ENCODE peak calls at places on chromosomes 11 and 22, in eight cellular contexts. U, V, I, H, Z, A, K and E are unnamed samples.

GRCh38 chr11:65557280-65558001 is 718 bp downstream of the LTBP3 start:
- DNase-seq in Z (no peak), I (no peak), K (no peak), H (peak), V (peak), A (no peak), U (no peak), E (no peak)

GRCh38 chr11:68329993-68330699 is 17.8 kb downstream of the LRP5 start:
- DNase-seq in A (no peak), I (no peak), V (no peak), H (no peak), U (no peak), Z (no peak), K (no peak), E (no peak)

GRCh38 chr22:45599836-45600577 is 71.6 kb upstream of the ATXN10 start:
- DNase-seq in V (no peak), Z (no peak), A (no peak), H (no peak), I (peak), U (no peak), K (no peak), E (no peak)

GRCh38 chr22:32044913-32045312 is 1.9 kb downstream of the SLC5A1 start:
- DNase-seq in V (no peak), I (peak), U (no peak), A (no peak), Z (no peak), K (no peak), H (no peak), E (no peak)

GRCh38 chr22:42443240-42444059 is 11.2 kb upstream of the NFAM1 start:
- DNase-seq in A (no peak), Z (no peak), K (no peak), V (no peak), U (no peak), H (no peak), I (no peak), E (no peak)

GRCh38 chr11:70301191-70301590 is 30.7 kb downstream of the PPFIA1 start:
- DNase-seq in H (no peak), A (no peak), K (no peak), Z (no peak), I (no peak), V (no peak), U (no peak), E (peak)

GRCh38 chr11:100861221-100861620 is 174.1 kb downstream of the ARHGAP42 start:
- DNase-seq in Z (no peak), V (no peak), K (no peak), A (no peak), U (no peak), H (no peak), I (no peak), E (no peak)

GRCh38 chr11:20991471-20991870 is 322.1 kb downstream of the NELL1 start:
- DNase-seq in U (no peak), V (no peak), Z (no peak), K (no peak), I (peak), H (no peak), A (no peak), E (no peak)

GRCh38 chr11:2272946-2273280 is 2.5 kb upstream of the ASCL2 start:
- DNase-seq in V (no peak), Z (no peak), A (no peak), K (no peak), H (no peak), I (no peak), U (no peak), E (no peak)

GRCh38 chr11:131724436-131724995 is 354.1 kb downstream of the NTM start:
- DNase-seq in U (no peak), I (no peak), H (no peak), K (no peak), V (no peak), A (no peak), Z (no peak), E (no peak)

GRCh38 chr11:36037031-36037430 is 93.2 kb downstream of the LDLRAD3 start:
- DNase-seq in A (no peak), V (no peak), H (no peak), Z (no peak), I (no peak), U (no peak), K (no peak), E (no peak)

GRCh38 chr22:35727436-35727835 is 9.8 kb downstream of the APOL5 start:
- DNase-seq in U (no peak), A (no peak), I (no peak), K (no peak), Z (no peak), V (no peak), H (no peak), E (no peak)